ENCODE peak calls at places on chromosomes 2 and 18, in four cellular contexts. T is fibroblast of lung, I is fibroblast of pulmonary artery, M is Peyer's patch. A is an unnamed sample.

GRCh38 chr2:56474412-56475158 is 290.8 kb downstream of the CCDC85A start:
- DNase-seq in T (no peak), I (peak; percentile 54), M (no peak), A (no peak)

GRCh38 chr2:182625814-182626213 is 90.2 kb upstream of the DNAJC10 start:
- DNase-seq in T (no peak), I (no peak), M (no peak), A (no peak)

GRCh38 chr2:133867131-133867530 is 298.9 kb upstream of the NCKAP5 start:
- DNase-seq in T (no peak), I (no peak), M (no peak), A (no peak)

GRCh38 chr18:59005266-59005665 is 134.4 kb upstream of the SEC11C start:
- DNase-seq in T (peak; percentile 31), I (peak; percentile 91), M (no peak), A (peak; percentile 45)

GRCh38 chr2:167748536-167748935 is 498.9 kb downstream of the STK39 start:
- DNase-seq in T (no peak), I (no peak), M (no peak), A (no peak)

GRCh38 chr2:100062315-100062714 is 80.1 kb downstream of the AFF3 start:
- DNase-seq in T (no peak), I (no peak), M (no peak), A (no peak)

GRCh38 chr2:46248171-46248570 is 49.0 kb upstream of the EPAS1 start:
- DNase-seq in T (peak; percentile 55), I (peak; percentile 65), M (no peak), A (no peak)

GRCh38 chr2:143843696-143844095 is 676.2 kb downstream of the ZEB2 start:
- DNase-seq in T (no peak), I (no peak), M (no peak), A (no peak)

GRCh38 chr18:54776282-54776977 is 51.8 kb upstream of the RAB27B start:
- DNase-seq in T (peak; percentile 99), I (peak; percentile 99), M (no peak), A (peak; percentile 99)

GRCh38 chr18:59515147-59515546 is 156.1 kb upstream of the LMAN1 start:
- DNase-seq in T (no peak), I (no peak), M (no peak), A (no peak)

GRCh38 chr2:231384970-231385369 is 10.5 kb upstream of the B3GNT7 start:
- DNase-seq in T (no peak), I (no peak), M (no peak), A (no peak)

GRCh38 chr2:105893011-105893995 is 148.6 kb downstream of the NCK2 start:
- DNase-seq in T (no peak), I (no peak), M (no peak), A (no peak)

GRCh38 chr18:58753976-58754375 is 82.7 kb downstream of the MALT1 start:
- DNase-seq in T (peak; percentile 24), I (no peak), M (no peak), A (peak; percentile 24)

GRCh38 chr18:13372405-13372995 is 153.9 kb downstream of the LDLRAD4 start:
- DNase-seq in T (no peak), I (no peak), M (no peak), A (no peak)

DNA sequence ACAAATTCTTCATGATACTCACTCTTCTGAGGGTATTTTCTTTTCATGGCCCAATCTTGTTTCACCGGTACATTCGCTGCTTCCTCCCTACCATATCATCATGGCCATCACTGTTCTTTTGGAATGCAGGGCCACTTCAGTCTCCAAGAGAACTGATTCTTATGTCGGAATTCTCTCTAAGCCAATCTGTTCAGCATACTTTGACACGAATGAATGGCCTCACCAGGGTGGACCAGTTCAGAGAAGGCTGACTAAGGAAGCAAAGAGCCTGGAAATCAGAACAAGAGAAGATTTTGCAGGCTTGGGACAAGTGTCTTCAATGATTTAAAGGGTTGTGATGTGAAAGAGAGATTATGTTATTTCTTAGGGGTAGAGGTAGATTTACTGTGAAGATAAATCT is 5.0 kb upstream of the EPB41L5 start:
- DNase-seq in T (no peak), I (no peak), M (no peak), A (no peak)
- H3K4me3 ChIP-seq in T (no peak overlapping the region), I (no peak overlapping the region), M (no peak overlapping the region), A (no peak overlapping the region)

GRCh38 chr18:25743661-25744151 is 346.7 kb downstream of the SS18 start:
- DNase-seq in T (no peak), I (no peak), M (no peak), A (no peak)
- TF ChIP-seq CTCF in T (no peak), I (no peak), M (no peak), A (peak; percentile 8)

DNA sequence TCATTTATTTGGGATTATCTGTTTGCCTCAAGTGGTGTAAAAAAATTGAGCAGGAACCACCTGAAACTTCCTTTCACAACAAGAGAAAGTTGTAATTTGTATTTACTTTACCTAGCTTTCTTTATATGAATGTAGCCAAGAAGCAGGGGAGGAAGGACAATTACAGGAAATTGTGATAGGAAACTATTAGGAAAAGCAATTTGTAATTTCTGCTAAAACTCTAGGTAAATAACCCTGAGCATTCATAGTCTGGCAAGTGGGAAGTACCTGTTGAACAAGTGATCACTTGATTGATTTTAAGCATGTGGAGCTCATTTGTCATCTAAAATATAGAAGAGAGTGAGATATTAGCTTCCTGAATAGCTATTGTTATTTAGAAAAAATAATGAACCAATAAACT is 5.0 kb downstream of the TFPI start:
- DNase-seq in T (no peak), I (no peak), M (no peak), A (no peak)
- H3K4me3 ChIP-seq in T (no peak overlapping the region), I (peak overlapping the region; percentile 72), M (no peak overlapping the region), A (no peak overlapping the region)

GRCh38 chr18:33744032-33744697 is 166.1 kb downstream of the ASXL3 start:
- DNase-seq in T (no peak), I (no peak), M (no peak), A (no peak)
- TF ChIP-seq CTCF in T (no peak), I (no peak), M (no peak), A (peak; percentile 23)

DNA sequence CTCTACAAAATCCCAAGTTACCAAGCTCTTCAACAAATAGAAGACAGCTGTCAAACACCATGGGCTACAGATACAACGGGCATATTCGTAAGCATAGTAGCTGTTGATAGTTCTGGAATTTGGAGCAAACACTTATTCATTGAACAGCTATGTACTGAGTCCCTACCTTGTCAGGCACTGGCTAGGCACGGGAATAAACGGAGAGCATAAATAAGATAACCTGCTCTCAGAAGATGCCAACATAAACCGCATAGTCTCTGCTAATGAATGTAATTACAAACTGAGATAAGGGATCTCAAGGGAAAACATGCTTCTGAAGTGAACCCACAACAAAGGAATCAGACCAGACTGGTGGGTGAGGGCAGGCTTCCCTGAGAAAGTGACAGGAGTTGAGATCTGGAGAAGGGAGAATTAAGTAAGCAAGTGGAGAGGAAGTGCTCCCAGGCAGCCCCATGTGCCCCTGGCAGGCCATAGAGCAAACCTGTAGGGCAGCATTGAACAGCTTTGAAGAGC is 997 bp upstream of the ANKRD44 start:
- DNase-seq in T (no peak), I (no peak), M (no peak), A (no peak)
- H3K4me3 ChIP-seq in T (no peak overlapping the region), I (no peak overlapping the region), M (no peak overlapping the region), A (no peak overlapping the region)

GRCh38 chr2:212532585-212532984 is 6.0 kb downstream of the ERBB4 start:
- DNase-seq in T (no peak), I (no peak), M (no peak), A (no peak)
- TF ChIP-seq CTCF in T (no peak), I (no peak), M (no peak), A (no peak)

GRCh38 chr2:118835739-118836410 is 11.6 kb downstream of the EN1 start:
- DNase-seq in T (no peak), I (no peak), M (no peak), A (no peak)
- H3K4me3 ChIP-seq in T (peak overlapping the region; percentile 7), I (peak overlapping the region; percentile 35), M (peak overlapping the region; percentile 18), A (peak overlapping the region; percentile 33)

DNA sequence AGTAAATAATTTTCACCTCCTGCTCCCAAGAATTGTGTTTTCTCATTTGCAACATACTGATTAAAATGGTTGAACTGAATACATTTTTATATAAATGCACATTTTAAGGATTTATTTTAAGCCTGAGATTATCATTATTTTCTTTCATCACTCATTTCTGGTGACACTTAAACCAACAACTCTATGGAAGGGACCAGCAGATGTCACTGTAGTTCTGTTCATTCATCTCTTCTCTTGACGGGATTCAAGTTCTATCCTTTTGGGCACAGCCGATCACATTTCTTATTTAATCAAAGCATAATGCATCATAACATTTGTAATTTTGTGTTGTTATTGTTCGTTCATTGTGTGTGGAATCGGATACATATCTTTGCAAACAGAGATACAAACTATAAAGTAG is 417.9 kb downstream of the HRH4 start:
- DNase-seq in T (peak; percentile 80), I (peak; percentile 74), M (no peak), A (peak; percentile 58)
- TF ChIP-seq CTCF in T (peak; percentile 55), I (peak; percentile 54), M (peak; percentile 66), A (peak; percentile 51)